ENCODE peak calls at places on chromosomes 16 and 17, in ten cellular contexts. W is mesendoderm, C is heart right ventricle, S is Peyer's patch, B is aorta, P is small intestine, I is mammary epithelial cell, E is sigmoid colon, K is GM23248, U is A549. D is an unnamed sample.

GRCh38 chr16:80007216-80007615 is 406.7 kb upstream of the MAF start:
- DNase-seq in I (no peak), K (no peak), W (no peak), C (no peak), E (no peak), U (no peak), P (no peak), S (no peak), B (no peak), D (no peak)

GRCh38 chr17:67107811-67108210 is 63.5 kb downstream of the CACNG1 start:
- DNase-seq in I (no peak), C (no peak), U (no peak), E (no peak), B (no peak), P (no peak), K (no peak), S (no peak), W (no peak), D (no peak)

GRCh38 chr17:56178203-56178602 is 24.9 kb downstream of the ANKFN1 start:
- DNase-seq in E (no peak), U (no peak), B (no peak), C (no peak), S (no peak), K (no peak), W (no peak), I (no peak), P (no peak), D (no peak)

GRCh38 chr17:49210158-49211029 is at the start of the genes ABI3 and GNGT2:
- DNase-seq in K (no peak), I (no peak), U (no peak), B (peak; percentile 61), S (peak; percentile 88), E (no peak), W (peak; percentile 73), C (peak; percentile 41), P (peak; percentile 61), D (no peak)

GRCh38 chr17:50676065-50676975 is 31.4 kb downstream of the ANKRD40 start:
- DNase-seq in W (no peak), C (no peak), U (no peak), B (no peak), K (no peak), P (no peak), S (no peak), I (no peak), E (peak; percentile 56), D (no peak)

GRCh38 chr17:57902800-57903759 is 52.1 kb downstream of the CUEDC1 start:
- DNase-seq in K (peak; percentile 93), U (peak; percentile 95), C (peak; percentile 87), I (peak; percentile 97), S (peak; percentile 33), P (peak; percentile 96), B (peak; percentile 96), W (no peak), E (peak; percentile 94), D (peak; percentile 96)

GRCh38 chr17:70804161-70804560 is 634.8 kb downstream of the KCNJ2 start:
- DNase-seq in I (peak; percentile 17), E (no peak), C (no peak), P (no peak), K (peak; percentile 63), S (no peak), U (no peak), W (no peak), B (no peak), D (no peak)

GRCh38 chr16:66295191-66295590 is 71.3 kb upstream of the CDH5 start:
- DNase-seq in S (no peak), I (no peak), P (no peak), B (no peak), E (peak; percentile 2), C (no peak), K (no peak), U (no peak), W (no peak), D (no peak)

GRCh38 chr17:55570360-55570759 is 59.1 kb upstream of the SMIM36 start:
- DNase-seq in B (no peak), U (no peak), W (no peak), P (no peak), I (no peak), S (no peak), E (no peak), K (peak; percentile 40), C (no peak), D (no peak)

GRCh38 chr17:76063880-76064546 is 8.3 kb downstream of the SRP68 start:
- DNase-seq in B (no peak), U (no peak), C (no peak), P (no peak), K (no peak), I (no peak), E (no peak), W (no peak), S (peak; percentile 62), D (no peak)

GRCh38 chr17:77178050-77178449 is 37.3 kb downstream of the SEC14L1 start:
- DNase-seq in I (no peak), E (no peak), P (no peak), K (no peak), B (no peak), W (no peak), S (no peak), U (no peak), C (no peak), D (no peak)

GRCh38 chr17:58032691-58033415 is 25.8 kb upstream of the SRSF1 start:
- DNase-seq in C (no peak), W (peak; percentile 87), K (no peak), B (no peak), P (no peak), I (no peak), U (no peak), S (no peak), E (no peak), D (no peak)

GRCh38 chr16:16163109-16163508 is 60.2 kb downstream of the ABCC6 start:
- DNase-seq in U (no peak), W (no peak), P (no peak), E (no peak), K (no peak), C (no peak), S (no peak), B (no peak), I (no peak), D (no peak)

DNA sequence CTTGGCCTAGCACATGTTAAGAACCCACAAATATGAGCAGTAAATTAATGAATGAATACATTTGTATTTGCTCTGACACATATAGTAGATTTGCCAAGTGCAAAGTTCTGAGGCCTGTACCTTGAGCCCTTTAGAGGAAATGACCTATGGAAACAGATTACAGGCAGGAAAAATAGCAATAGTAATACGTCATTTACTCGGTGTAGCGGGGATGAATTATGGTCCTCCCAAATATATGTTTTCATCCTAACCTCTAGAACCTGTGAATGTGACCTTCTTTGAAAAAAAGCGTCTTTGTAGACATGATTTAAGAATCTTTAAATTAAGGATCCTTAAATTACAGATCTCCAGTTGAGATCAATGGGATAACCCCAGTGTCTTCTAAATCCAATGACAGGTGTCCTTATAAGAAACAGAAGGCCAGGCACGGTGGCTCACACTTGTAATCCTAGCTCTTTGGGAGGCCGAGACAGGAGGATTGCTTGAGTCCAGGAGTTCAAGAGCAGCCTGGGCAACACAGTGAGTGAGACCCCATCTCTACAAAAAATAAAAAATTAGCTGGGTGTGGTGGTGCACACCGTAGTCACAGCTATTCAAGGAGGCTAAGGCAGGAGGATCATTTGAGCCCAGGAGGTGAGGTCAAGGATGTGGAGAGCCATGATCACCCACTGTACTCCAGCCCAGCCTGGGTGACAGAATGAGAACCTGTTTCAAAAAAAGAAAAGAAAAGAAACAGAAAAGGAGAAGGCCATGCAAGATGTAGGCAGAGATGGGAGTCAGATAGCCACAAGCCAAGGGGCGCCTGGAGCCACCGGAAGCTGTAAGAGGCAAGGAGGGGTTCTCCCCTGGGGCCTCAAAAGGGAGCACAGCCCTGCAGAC is 5.1 kb upstream of the ITPRIPL2 start:
- DNase-seq in B (no peak), E (no peak), U (no peak), P (peak; percentile 92), W (no peak), C (no peak), S (no peak), K (no peak), I (no peak), D (no peak)
- H3K27ac ChIP-seq in B (no peak overlapping the region), E (no peak overlapping the region), U (peak overlapping the region; percentile 64), P (no peak overlapping the region), W (no peak overlapping the region), C (no peak overlapping the region), S (no peak overlapping the region), K (no peak overlapping the region), I (no peak overlapping the region), D (no peak overlapping the region)

GRCh38 chr17:79814624-79814965 is 17.7 kb upstream of the CBX8 start:
- DNase-seq in U (no peak), K (no peak), S (no peak), B (no peak), E (no peak), C (no peak), W (no peak), I (no peak), P (no peak), D (no peak)
- H3K4me3 ChIP-seq in U (no peak overlapping the region), K (no peak overlapping the region), S (peak overlapping the region; percentile 50), B (no peak overlapping the region), E (no peak overlapping the region), C (no peak overlapping the region), W (no peak overlapping the region), I (peak overlapping the region; percentile 28), P (no peak overlapping the region), D (peak overlapping the region; percentile 42)

GRCh38 chr16:11596572-11597226 is 10.0 kb upstream of the LITAF start:
- DNase-seq in C (no peak), K (no peak), B (no peak), P (no peak), U (no peak), I (peak; percentile 19), W (peak; percentile 44), E (no peak), S (no peak), D (no peak)
- H3K27ac ChIP-seq in C (no peak overlapping the region), K (no peak overlapping the region), B (peak overlapping the region; percentile 12), P (no peak overlapping the region), U (peak overlapping the region; percentile 46), I (no peak overlapping the region), W (no peak overlapping the region), E (peak overlapping the region; percentile 43), S (no peak overlapping the region), D (peak overlapping the region; percentile 80)

GRCh38 chr16:85463672-85464071 is 149.4 kb upstream of the GSE1 start:
- DNase-seq in W (no peak), I (no peak), K (no peak), P (no peak), S (no peak), C (no peak), E (no peak), U (no peak), B (no peak), D (no peak)

GRCh38 chr16:85462405-85463227 is 150.5 kb upstream of the GSE1 start:
- DNase-seq in I (no peak), K (peak; percentile 52), B (no peak), P (peak; percentile 40), S (no peak), U (no peak), W (peak; percentile 57), E (no peak), C (peak; percentile 71), D (no peak)

GRCh38 chr16:85461814-85462404 is 151.2 kb upstream of the GSE1 start:
- DNase-seq in C (peak; percentile 33), P (no peak), K (peak; percentile 76), S (no peak), W (peak; percentile 91), E (peak; percentile 82), I (no peak), U (no peak), B (no peak), D (no peak)

GRCh38 chr16:85464342-85465305 is 148.5 kb upstream of the GSE1 start:
- DNase-seq in U (no peak), I (no peak), P (no peak), K (no peak), E (no peak), S (no peak), C (no peak), B (no peak), W (no peak), D (no peak)

GRCh38 chr16:85463228-85463611 is 149.9 kb upstream of the GSE1 start:
- DNase-seq in S (no peak), P (no peak), E (no peak), I (no peak), W (peak; percentile 22), K (no peak), B (no peak), U (no peak), C (no peak), D (no peak)
- H3K4me3 ChIP-seq in S (peak overlapping the region; percentile 46), P (no peak overlapping the region), E (peak overlapping the region; percentile 32), I (no peak overlapping the region), W (no peak overlapping the region), K (peak overlapping the region; percentile 32), B (no peak overlapping the region), U (peak overlapping the region; percentile 37), C (peak overlapping the region; percentile 31), D (no peak overlapping the region)